ENCODE peak calls at places on chromosomes 13 and 19, in six cellular contexts. L, R, W, P, S and E are unnamed samples.

GRCh38 chr19:39124136-39124764 is 1.3 kb upstream of the PAK4 start:
- DNase-seq in W (no peak), L (no peak), R (no peak), S (no peak), P (peak), E (no peak)

GRCh38 chr19:18223860-18224524 is 2.2 kb downstream of the PDE4C start:
- DNase-seq in S (peak), P (peak), L (peak), R (no peak), W (peak), E (peak)

GRCh38 chr19:6340493-6341201 is 7.2 kb upstream of the ACER1 start:
- DNase-seq in P (no peak), S (no peak), R (no peak), W (no peak), L (no peak), E (no peak)

GRCh38 chr19:52007436-52007804 is 591 bp downstream of the ZNF615 start:
- DNase-seq in S (no peak), W (peak), L (no peak), P (no peak), R (no peak), E (no peak)

GRCh38 chr13:113297370-113297871 is 382 bp downstream of the LAMP1 start:
- DNase-seq in W (no peak), L (no peak), P (no peak), S (peak), R (no peak), E (no peak)

GRCh38 chr19:29819986-29820385 is 8.2 kb downstream of the CCNE1 start:
- DNase-seq in R (no peak), P (no peak), S (no peak), W (no peak), L (no peak), E (no peak)

GRCh38 chr19:7078007-7078406 is 8.5 kb downstream of the ZNF557 start:
- DNase-seq in R (no peak), S (no peak), W (no peak), L (no peak), P (no peak), E (no peak)

GRCh38 chr13:31149604-31150003 is 12.1 kb downstream of the HSPH1 start:
- DNase-seq in W (no peak), L (no peak), S (no peak), P (no peak), R (no peak), E (no peak)

GRCh38 chr13:87498681-87499080 is 172.5 kb upstream of the SLITRK5 start:
- DNase-seq in W (no peak), S (no peak), R (no peak), P (peak), L (no peak), E (no peak)

GRCh38 chr19:50315773-50316448 is 13.3 kb downstream of the KCNC3 start:
- DNase-seq in W (peak), P (no peak), R (no peak), L (no peak), S (peak), E (no peak)

GRCh38 chr19:797528-798414 is 519 bp downstream of the PTBP1 start:
- DNase-seq in S (peak), R (no peak), L (peak), W (peak), P (peak), E (no peak)

GRCh38 chr13:21735621-21736401 is 64.9 kb downstream of the FGF9 start:
- DNase-seq in S (no peak), P (no peak), L (no peak), R (no peak), W (no peak), E (no peak)

GRCh38 chr19:19297759-19298158 is 22.6 kb downstream of the SUGP1 start:
- DNase-seq in L (no peak), R (no peak), P (no peak), W (peak), S (peak), E (no peak)

GRCh38 chr13:50760751-50761150 is 82.7 kb downstream of the DLEU7 start:
- DNase-seq in L (no peak), R (no peak), P (no peak), W (no peak), S (no peak), E (no peak)

GRCh38 chr13:72696590-72696989 is 30.8 kb downstream of the MZT1 start:
- DNase-seq in P (no peak), R (no peak), S (no peak), W (peak), L (peak), E (no peak)

GRCh38 chr19:9839415-9839814 is 4.3 kb downstream of the PIN1 start:
- DNase-seq in W (no peak), R (no peak), P (no peak), L (no peak), S (no peak), E (no peak)

GRCh38 chr19:28609091-28609755 is 603.7 kb downstream of the UQCRFS1 start:
- DNase-seq in P (no peak), S (peak), R (no peak), L (no peak), W (no peak), E (no peak)

GRCh38 chr13:78102121-78102677 is 183.6 kb upstream of the EDNRB start:
- DNase-seq in S (no peak), W (no peak), P (no peak), L (no peak), R (no peak), E (no peak)

GRCh38 chr13:53064721-53065120 is 36.1 kb downstream of the OLFM4 start:
- DNase-seq in S (no peak), R (no peak), W (peak), P (no peak), L (no peak), E (no peak)

GRCh38 chr19:51098366-51099069 is 9.7 kb downstream of the CTU1 start:
- DNase-seq in S (no peak), W (no peak), L (no peak), P (no peak), R (no peak), E (no peak)

GRCh38 chr13:95160112-95160906 is 140.9 kb downstream of the ABCC4 start:
- DNase-seq in W (no peak), R (no peak), S (no peak), L (no peak), P (peak), E (no peak)

GRCh38 chr19:1746401-1747284 is 6.7 kb upstream of the ONECUT3 start:
- DNase-seq in W (no peak), L (peak), P (no peak), S (no peak), R (peak), E (no peak)

GRCh38 chr19:42199440-42200115 is 17.9 kb downstream of the DEDD2 start:
- DNase-seq in S (peak), L (no peak), R (no peak), W (no peak), P (no peak), E (no peak)

GRCh38 chr13:30904043-30904442 is 2.0 kb upstream of the MEDAG start:
- DNase-seq in R (no peak), S (no peak), W (no peak), L (no peak), P (no peak), E (no peak)

GRCh38 chr19:46471116-46471733 is at the start of gene PNMA8A:
- DNase-seq in L (no peak), W (peak), P (no peak), S (peak), R (peak), E (peak)

GRCh38 chr13:72293206-72293605 is 426.2 kb upstream of the DACH1 start:
- DNase-seq in L (no peak), W (no peak), R (no peak), P (no peak), S (no peak), E (no peak)

GRCh38 chr19:10724573-10725071 is 6.7 kb downstream of the DNM2 start:
- DNase-seq in W (peak), L (no peak), P (no peak), S (no peak), R (no peak), E (no peak)

GRCh38 chr19:18408053-18408476 is 10.6 kb upstream of the LRRC25 start:
- DNase-seq in L (no peak), S (peak), P (no peak), R (no peak), W (peak), E (no peak)

GRCh38 chr19:6772028-6772865 is at the start of gene VAV1:
- DNase-seq in S (peak), P (no peak), L (no peak), R (no peak), W (peak), E (no peak)

DNA sequence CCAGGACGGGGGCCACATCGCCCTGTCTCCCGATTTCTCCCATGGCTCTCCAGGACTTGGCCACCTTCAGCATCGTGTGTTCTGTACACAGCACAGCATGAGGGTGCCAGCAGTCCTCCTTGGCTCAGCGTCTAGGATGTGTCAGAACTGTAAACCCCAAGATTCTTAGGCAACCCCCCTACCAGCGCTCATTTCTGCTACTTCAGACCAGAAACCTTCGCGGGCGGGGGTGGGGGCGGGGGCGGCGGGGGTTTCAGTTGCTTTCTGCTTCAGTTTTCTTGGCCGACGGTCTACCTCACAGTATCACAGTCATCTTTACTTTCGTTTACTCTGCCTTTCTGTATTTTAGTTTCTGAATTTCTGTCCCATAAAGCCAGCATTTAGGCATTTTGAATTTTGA is 82.4 kb downstream of the GGACT start:
- DNase-seq in W (no peak), R (no peak), L (no peak), P (no peak), S (no peak), E (no peak)
- TF ChIP-seq YY1 in W (no peak), R (no peak), L (no peak), P (no peak), S (no peak), E (no peak)

GRCh38 chr19:15615526-15615925 is 508 bp downstream of the CYP4F8 start:
- DNase-seq in S (no peak), W (no peak), P (no peak), L (no peak), R (no peak), E (no peak)

GRCh38 chr19:15616627-15617270 is 1.7 kb downstream of the CYP4F8 start:
- DNase-seq in P (no peak), R (no peak), S (no peak), W (no peak), L (no peak), E (no peak)

GRCh38 chr19:15621801-15622200 is 6.8 kb downstream of the CYP4F8 start:
- DNase-seq in P (no peak), S (no peak), L (no peak), W (no peak), R (no peak), E (no peak)

GRCh38 chr19:15616183-15616582 is 1.2 kb downstream of the CYP4F8 start:
- DNase-seq in W (no peak), L (no peak), P (no peak), R (no peak), S (no peak), E (no peak)

GRCh38 chr19:15618321-15618720 is 3.3 kb downstream of the CYP4F8 start:
- DNase-seq in S (no peak), W (no peak), L (no peak), R (no peak), P (no peak), E (no peak)
- TF ChIP-seq YY1 in S (no peak), W (no peak), L (no peak), R (no peak), P (no peak), E (no peak)

GRCh38 chr13:84263354-84264069 is 381.2 kb upstream of the SLITRK1 start:
- DNase-seq in L (no peak), S (no peak), W (no peak), P (no peak), R (no peak), E (no peak)
- TF ChIP-seq YY1 in L (no peak), S (no peak), W (no peak), P (no peak), R (no peak), E (no peak)

DNA sequence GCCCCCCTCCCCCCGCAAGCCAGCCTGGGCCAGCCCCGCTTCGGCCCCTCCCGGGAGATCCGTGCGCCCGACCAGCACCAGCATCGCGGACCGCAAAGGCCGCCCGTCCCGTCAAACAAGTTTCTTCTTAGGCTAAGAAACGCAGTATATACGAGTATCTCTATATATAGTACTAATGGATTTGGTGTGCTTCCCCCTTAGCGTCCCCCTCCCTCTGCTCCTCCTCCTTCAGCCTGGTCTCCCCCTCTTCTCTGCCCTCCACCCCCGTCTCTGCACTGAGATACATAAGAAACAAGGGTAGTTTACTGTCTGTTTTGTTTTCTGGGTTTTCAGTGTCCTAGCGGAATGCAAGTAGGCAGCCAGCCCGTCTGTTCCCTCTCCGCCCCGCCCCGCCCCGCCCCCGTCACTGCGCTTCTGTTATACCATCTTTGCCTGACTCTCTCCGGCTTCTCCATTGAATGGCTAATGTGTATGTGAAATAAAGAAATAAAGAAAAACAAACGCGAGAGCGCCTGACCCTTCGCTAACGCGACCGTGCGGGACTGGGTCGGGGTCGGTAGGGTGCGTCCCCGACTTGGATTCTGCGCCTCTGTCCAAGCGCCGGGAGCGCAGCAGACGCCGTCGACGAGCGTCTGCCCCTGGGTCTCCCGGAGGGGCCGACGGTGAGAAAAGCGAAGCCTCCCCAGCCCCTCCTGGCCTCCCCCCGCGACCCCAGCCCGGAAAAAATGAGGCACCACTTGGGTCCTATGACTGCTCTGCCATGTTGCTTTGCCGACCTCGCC is 4.2 kb downstream of the LYL1 start:
- DNase-seq in S (no peak), L (no peak), W (no peak), P (no peak), R (no peak), E (no peak)
- TF ChIP-seq YY1 in S (peak), L (no peak), W (no peak), P (no peak), R (no peak), E (no peak)

GRCh38 chr19:44850641-44851109 is 4.6 kb downstream of the NECTIN2 start:
- DNase-seq in P (no peak), R (no peak), S (no peak), L (no peak), W (no peak), E (no peak)
- TF ChIP-seq YY1 in P (no peak), R (no peak), S (no peak), L (no peak), W (no peak), E (no peak)